ENCODE peak calls at places on chromosome 1, in four cellular contexts. H is cardiac muscle cell, U is tibial artery, J is pulmonary artery endothelial cell. G is an unnamed sample.

GRCh38 chr1:234605983-234606730 is 3.8 kb downstream of the IRF2BP2 start:
- DNase-seq in H (no peak), U (no peak), J (no peak), G (no peak)

GRCh38 chr1:172708452-172708851 is 49.5 kb downstream of the FASLG start:
- DNase-seq in J (no peak), U (no peak), H (no peak), G (no peak)

GRCh38 chr1:107430540-107431228 is 289.8 kb downstream of the NTNG1 start:
- DNase-seq in J (no peak), H (peak; percentile 79), U (no peak), G (no peak)

GRCh38 chr1:211628446-211628845 is 47.0 kb downstream of the NEK2 start:
- DNase-seq in U (no peak), J (no peak), H (no peak), G (no peak)

GRCh38 chr1:19664453-19665043 is at the start of gene HTR6:
- DNase-seq in U (no peak), H (peak; percentile 37), J (no peak), G (no peak)

GRCh38 chr1:46703927-46704641 is 14.8 kb downstream of the EFCAB14 start:
- DNase-seq in J (no peak), U (no peak), H (no peak), G (no peak)

GRCh38 chr1:72547412-72547811 is 265.1 kb upstream of the NEGR1 start:
- DNase-seq in H (no peak), J (no peak), U (no peak), G (no peak)

GRCh38 chr1:156070523-156070922 is 9.6 kb downstream of the RAB25 start:
- DNase-seq in J (no peak), H (no peak), U (no peak), G (no peak)

GRCh38 chr1:218482683-218483082 is 137.5 kb downstream of the TGFB2 start:
- DNase-seq in H (no peak), J (no peak), U (no peak), G (no peak)

GRCh38 chr1:183734600-183735036 is 70.3 kb upstream of the RGL1 start:
- DNase-seq in J (no peak), H (peak; percentile 36), U (no peak), G (peak; percentile 65)

GRCh38 chr1:167601442-167602380 is 28.3 kb upstream of the RCSD1 start:
- DNase-seq in J (no peak), H (no peak), U (peak; percentile 73), G (no peak)